ENCODE peak calls at places on chromosomes 12 and 14, in seven cellular contexts. E, X, N, H, T, Y and C are unnamed samples. For H3K36me3, the result is how much of the 10 kb centered on the place peaks cover.

GRCh38 chr14:69152181-69152943 is 557 bp downstream of the DCAF5 start:
- DNase-seq in E (peak), X (peak), N (no peak), H (peak), T (peak), Y (no peak), C (no peak)

GRCh38 chr14:76997257-76997970 is 31.1 kb downstream of the IRF2BPL start:
- DNase-seq in E (no peak), X (no peak), N (no peak), H (no peak), T (no peak), Y (no peak), C (no peak)

GRCh38 chr12:94803939-94804338 is 153.6 kb upstream of the TMCC3 start:
- DNase-seq in E (no peak), X (no peak), N (no peak), H (no peak), T (no peak), Y (no peak), C (no peak)

GRCh38 chr12:25689996-25690501 is 137.0 kb upstream of the LMNTD1 start:
- DNase-seq in E (peak), X (no peak), N (no peak), H (peak), T (no peak), Y (no peak), C (peak)

GRCh38 chr12:103840881-103841689 is at the start of gene NT5DC3:
- DNase-seq in E (peak), X (peak), N (peak), H (peak), T (peak), Y (peak), C (no peak)

GRCh38 chr12:95253386-95253785 is 35.8 kb downstream of the VEZT start:
- DNase-seq in E (no peak), X (no peak), N (no peak), H (no peak), T (no peak), Y (no peak), C (no peak)

GRCh38 chr12:13839937-13840336 is 141.5 kb downstream of the GRIN2B start:
- DNase-seq in E (no peak), X (no peak), N (no peak), H (no peak), T (no peak), Y (no peak), C (no peak)

GRCh38 chr14:73630009-73630780 is 14.6 kb upstream of the DNAL1 start:
- DNase-seq in E (no peak), X (no peak), N (no peak), H (no peak), T (no peak), Y (no peak), C (no peak)

GRCh38 chr12:113222730-113223531 is 1.7 kb downstream of the TPCN1 start:
- DNase-seq in E (peak), X (no peak), N (no peak), H (no peak), T (peak), Y (no peak), C (no peak)

GRCh38 chr12:122005252-122005651 is 16.4 kb upstream of the BCL7A start:
- DNase-seq in E (no peak), X (no peak), N (no peak), H (no peak), T (no peak), Y (no peak), C (no peak)
- H3K9ac ChIP-seq in E (no peak), X (no peak), N (no peak), H (no peak), T (no peak), Y (no peak), C (no peak)

DNA sequence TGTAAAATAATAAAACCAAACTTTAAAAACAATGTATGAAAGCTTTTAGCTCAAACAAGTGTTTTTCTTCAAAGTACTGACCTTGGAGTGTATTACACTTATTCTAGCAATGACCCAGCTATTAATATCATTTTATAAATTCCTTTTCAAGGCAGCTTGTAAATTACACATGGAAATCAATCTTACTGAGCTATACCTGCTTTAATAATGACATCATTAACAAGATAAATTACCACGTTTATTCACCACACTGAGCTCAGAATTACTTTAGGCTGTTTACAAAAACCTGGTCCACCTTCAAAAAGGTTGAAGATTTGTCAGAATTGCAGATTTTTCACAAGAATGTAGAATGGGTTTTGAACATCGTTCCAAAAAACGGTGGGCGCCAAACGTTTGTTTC is 91.7 kb upstream of the RFLNA start:
- DNase-seq in E (no peak), X (no peak), N (no peak), H (no peak), T (no peak), Y (no peak), C (no peak)
- H3K36me3 ChIP-seq in E (under half), X (under half), N (under half), H (under half), T (under half), Y (under half), C (under half)

GRCh38 chr12:38905480-38906351 is at the start of gene CPNE8:
- DNase-seq in E (peak), X (peak), N (peak), H (peak), T (no peak), Y (peak), C (no peak)
- TF ChIP-seq POLR2AphosphoS5 in E (peak), X (no peak), N (peak), H (no peak), T (no peak), Y (peak), C (no peak)

GRCh38 chr14:70887207-70888150 is 19.8 kb upstream of the PCNX1 start:
- DNase-seq in E (no peak), X (no peak), N (no peak), H (no peak), T (no peak), Y (peak), C (no peak)

GRCh38 chr14:70886421-70887206 is 20.6 kb upstream of the PCNX1 start:
- DNase-seq in E (no peak), X (no peak), N (no peak), H (no peak), T (no peak), Y (peak), C (no peak)

GRCh38 chr14:70889555-70889954 is 17.7 kb upstream of the PCNX1 start:
- DNase-seq in E (no peak), X (no peak), N (no peak), H (no peak), T (no peak), Y (no peak), C (no peak)

GRCh38 chr14:70888681-70889175 is 18.5 kb upstream of the PCNX1 start:
- DNase-seq in E (no peak), X (no peak), N (no peak), H (no peak), T (no peak), Y (no peak), C (no peak)

GRCh38 chr14:70888151-70888499 is 19.1 kb upstream of the PCNX1 start:
- DNase-seq in E (no peak), X (no peak), N (no peak), H (no peak), T (no peak), Y (no peak), C (no peak)
- H3K9ac ChIP-seq in E (no peak), X (no peak), N (no peak), H (no peak), T (no peak), Y (no peak), C (no peak)

GRCh38 chr14:24100982-24101494 is 6.9 kb downstream of the PCK2 start:
- DNase-seq in E (no peak), X (no peak), N (no peak), H (no peak), T (no peak), Y (no peak), C (no peak)
- H3K36me3 ChIP-seq in E (under half), X (half or more), N (under half), H (under half), T (half or more), Y (under half), C (half or more)

GRCh38 chr14:75303415-75303814 is 24.8 kb downstream of the FOS start:
- DNase-seq in E (peak), X (peak), N (peak), H (peak), T (peak), Y (no peak), C (no peak)

GRCh38 chr14:75299576-75299975 is 20.9 kb downstream of the FOS start:
- DNase-seq in E (no peak), X (no peak), N (no peak), H (no peak), T (no peak), Y (no peak), C (no peak)

GRCh38 chr14:75299064-75299463 is 20.4 kb downstream of the FOS start:
- DNase-seq in E (no peak), X (no peak), N (no peak), H (no peak), T (no peak), Y (no peak), C (peak)

GRCh38 chr14:75298187-75298985 is 19.8 kb downstream of the FOS start:
- DNase-seq in E (no peak), X (peak), N (no peak), H (no peak), T (no peak), Y (no peak), C (no peak)

DNA sequence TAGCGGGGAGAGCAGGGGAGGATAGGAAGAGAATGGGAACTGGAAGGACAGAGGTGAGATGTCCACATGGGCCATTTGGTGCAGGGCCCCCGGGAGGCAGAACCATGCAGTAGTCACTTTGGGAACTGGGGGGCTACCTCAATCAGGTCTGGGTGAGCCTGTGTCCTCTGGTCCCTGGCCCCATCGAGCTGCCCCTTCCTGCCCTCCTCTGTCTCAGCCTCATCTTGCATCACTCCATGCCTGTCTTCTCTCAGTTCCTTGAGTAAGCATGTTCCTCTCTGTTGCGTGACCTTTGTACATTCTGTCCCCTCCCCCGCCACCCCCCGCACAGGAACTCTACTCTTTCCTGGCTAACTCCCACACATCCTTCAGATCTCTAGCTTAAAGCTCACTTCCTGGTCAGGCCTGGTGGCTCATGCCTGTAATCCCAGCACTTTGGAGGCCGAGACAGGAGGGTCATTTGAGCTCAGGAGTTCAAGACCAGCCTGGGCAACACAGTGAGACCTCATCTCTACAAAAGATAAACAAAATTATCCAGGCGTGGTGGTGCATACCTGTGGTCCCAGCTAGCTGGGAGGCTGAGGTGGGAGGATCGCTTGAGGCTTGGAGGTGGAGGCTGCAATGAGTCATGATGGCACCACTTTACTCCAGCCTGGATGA is 23.2 kb downstream of the FOS start:
- DNase-seq in E (peak), X (peak), N (no peak), H (no peak), T (no peak), Y (no peak), C (no peak)
- TF ChIP-seq POLR2AphosphoS5 in E (no peak), X (no peak), N (no peak), H (no peak), T (no peak), Y (no peak), C (no peak)

GRCh38 chr12:109462868-109463692 is 14.0 kb downstream of the KCTD10 start:
- DNase-seq in E (peak), X (no peak), N (peak), H (peak), T (peak), Y (no peak), C (peak)
- H3K9ac ChIP-seq in E (peak), X (no peak), N (peak), H (peak), T (no peak), Y (no peak), C (peak)

GRCh38 chr14:89564291-89564957 is 147.4 kb upstream of the FOXN3 start:
- DNase-seq in E (peak), X (no peak), N (no peak), H (no peak), T (no peak), Y (no peak), C (no peak)

GRCh38 chr14:89566180-89566579 is 149.1 kb upstream of the FOXN3 start:
- DNase-seq in E (no peak), X (no peak), N (no peak), H (no peak), T (no peak), Y (no peak), C (no peak)

GRCh38 chr14:89566644-89567411 is 149.8 kb upstream of the FOXN3 start:
- DNase-seq in E (no peak), X (no peak), N (no peak), H (no peak), T (no peak), Y (no peak), C (no peak)

GRCh38 chr14:89564999-89565398 is 148.0 kb upstream of the FOXN3 start:
- DNase-seq in E (no peak), X (no peak), N (no peak), H (no peak), T (no peak), Y (no peak), C (no peak)

DNA sequence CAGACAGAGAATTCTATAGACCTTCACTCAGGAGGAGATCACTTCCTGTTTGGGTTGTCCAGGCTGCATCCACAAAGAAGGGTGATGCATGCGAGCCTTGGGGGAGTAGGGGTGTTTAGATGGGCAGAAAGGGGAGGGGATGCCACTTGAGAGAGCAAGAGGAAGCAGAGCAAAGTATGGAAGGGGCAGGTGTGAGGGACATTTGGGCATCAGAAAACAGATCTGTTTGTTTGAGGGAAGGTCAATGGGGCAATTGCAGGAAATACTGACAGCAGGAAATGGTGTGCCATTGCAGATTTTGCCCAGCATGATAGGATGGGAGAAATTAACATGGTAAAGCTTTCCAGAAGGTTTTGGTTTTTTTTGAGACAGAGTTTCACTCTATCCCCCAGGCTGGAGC is 146.5 kb upstream of the FOXN3 start:
- DNase-seq in E (no peak), X (no peak), N (no peak), H (no peak), T (no peak), Y (no peak), C (no peak)
- H3K36me3 ChIP-seq in E (under half), X (under half), N (under half), H (under half), T (under half), Y (under half), C (under half)

DNA sequence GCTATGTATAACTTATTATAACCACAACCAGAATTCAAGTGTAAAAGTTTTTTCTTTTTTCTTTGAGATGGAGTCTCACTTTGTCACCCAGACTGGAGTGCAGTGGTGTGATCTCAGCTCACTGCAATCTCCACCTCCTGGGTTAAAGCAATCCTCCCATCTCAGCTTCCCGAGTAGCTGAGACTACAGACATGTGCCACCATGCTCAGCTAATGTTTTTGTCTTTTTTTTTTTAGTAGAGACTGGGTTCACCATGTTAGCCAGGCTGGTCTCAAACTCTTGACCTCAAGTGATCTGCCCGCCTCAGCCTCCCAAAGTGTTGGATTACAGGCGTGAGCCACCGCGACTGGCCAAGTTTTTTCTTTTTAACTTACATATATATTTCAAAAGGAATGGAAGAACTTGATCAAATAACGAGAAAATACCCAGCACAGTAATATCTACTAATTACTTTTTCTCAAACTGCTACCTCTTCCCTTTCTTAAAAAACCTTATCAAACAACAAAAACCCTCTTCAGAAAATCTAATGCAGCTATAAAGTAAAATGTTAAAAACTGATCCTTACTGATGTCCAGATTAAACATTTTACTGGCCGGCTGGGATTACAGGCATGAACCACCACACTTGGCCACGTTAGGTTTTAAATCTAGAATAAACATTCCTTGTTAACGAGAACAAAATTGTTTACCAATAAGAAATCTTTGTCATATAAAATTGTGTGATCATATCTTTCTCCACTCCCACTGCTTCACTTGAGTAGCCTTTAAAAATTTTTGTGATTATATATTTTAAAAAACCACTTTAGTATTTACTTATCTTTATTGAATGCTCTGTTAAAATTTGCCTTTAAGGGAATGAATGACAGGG is 41.3 kb upstream of the WDR89 start:
- DNase-seq in E (no peak), X (no peak), N (no peak), H (no peak), T (no peak), Y (no peak), C (no peak)
- TF ChIP-seq POLR2AphosphoS5 in E (no peak), X (no peak), N (no peak), H (no peak), T (no peak), Y (no peak), C (no peak)

DNA sequence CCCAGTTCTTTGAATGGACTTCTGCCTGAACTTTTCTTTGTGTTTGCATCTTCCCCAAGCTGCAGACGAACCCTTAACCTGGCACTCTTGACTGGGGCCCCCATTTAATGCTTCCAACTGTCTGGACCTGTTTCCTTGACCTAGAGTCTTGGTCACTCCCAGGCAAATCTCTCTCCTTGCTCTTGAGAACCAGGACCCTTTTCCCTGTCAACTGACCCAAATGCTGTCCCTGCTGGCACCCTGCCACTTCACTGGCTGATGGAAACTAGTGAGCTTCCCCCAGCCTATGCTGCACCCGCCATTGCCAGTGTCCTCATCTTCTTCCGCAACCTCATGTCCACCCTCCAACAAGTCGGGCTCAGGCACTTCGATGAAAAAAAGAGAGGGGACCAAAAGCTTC is 79.5 kb downstream of the PRIMA1 start:
- DNase-seq in E (no peak), X (no peak), N (no peak), H (no peak), T (no peak), Y (no peak), C (no peak)
- H3K9ac ChIP-seq in E (no peak), X (no peak), N (no peak), H (no peak), T (no peak), Y (no peak), C (no peak)